ENCODE peak calls at places on chromosome 6, in four cellular contexts. One of them, this sample, is unnamed.

GRCh38 chr6:79868098-79868722 is 79.1 kb downstream of the ELOVL4 start:
- DNase-seq in H1: no peak
- DNase-seq in HepG2: peak; percentile 54
- DNase-seq in GM12878: peak; percentile 20
- DNase-seq in this sample: peak; percentile 61

GRCh38 chr6:38495922-38496635 is 143.7 kb downstream of the BTBD9 start:
- DNase-seq in H1: no peak
- DNase-seq in HepG2: no peak
- DNase-seq in GM12878: no peak
- DNase-seq in this sample: no peak

GRCh38 chr6:53233309-53233708 is 84.7 kb upstream of the GCM1 start:
- DNase-seq in H1: no peak
- DNase-seq in HepG2: no peak
- DNase-seq in GM12878: no peak
- DNase-seq in this sample: no peak

GRCh38 chr6:116229287-116229913 is 24.5 kb downstream of the TSPYL4 start:
- DNase-seq in H1: peak; percentile 71
- DNase-seq in HepG2: no peak
- DNase-seq in GM12878: no peak
- DNase-seq in this sample: peak; percentile 42

GRCh38 chr6:70524721-70525286 is 41.9 kb upstream of the SDHAF4 start:
- DNase-seq in H1: no peak
- DNase-seq in HepG2: no peak
- DNase-seq in GM12878: no peak
- DNase-seq in this sample: no peak

GRCh38 chr6:145241039-145241438 is 494.3 kb downstream of the EPM2A start:
- DNase-seq in H1: no peak
- DNase-seq in HepG2: peak; percentile 26
- DNase-seq in GM12878: no peak
- DNase-seq in this sample: no peak

GRCh38 chr6:5246141-5246869 is 14.4 kb downstream of the LYRM4 start:
- DNase-seq in H1: no peak
- DNase-seq in HepG2: no peak
- DNase-seq in GM12878: no peak
- DNase-seq in this sample: no peak

GRCh38 chr6:166375013-166375412 is 7.7 kb downstream of the MPC1 start:
- DNase-seq in H1: no peak
- DNase-seq in HepG2: no peak
- DNase-seq in GM12878: no peak
- DNase-seq in this sample: no peak

GRCh38 chr6:12033770-12034169 is 21.7 kb downstream of the HIVEP1 start:
- DNase-seq in H1: no peak
- DNase-seq in HepG2: no peak
- DNase-seq in GM12878: no peak
- DNase-seq in this sample: no peak

GRCh38 chr6:16430661-16431089 is 192.3 kb downstream of the GMPR start:
- DNase-seq in H1: no peak
- DNase-seq in HepG2: peak; percentile 75
- DNase-seq in GM12878: no peak
- DNase-seq in this sample: no peak

GRCh38 chr6:129776542-129776941 is 66.6 kb upstream of the ARHGAP18 start:
- DNase-seq in H1: no peak
- DNase-seq in HepG2: no peak
- DNase-seq in GM12878: no peak
- DNase-seq in this sample: no peak

GRCh38 chr6:129773304-129773703 is 63.3 kb upstream of the ARHGAP18 start:
- DNase-seq in H1: no peak
- DNase-seq in HepG2: no peak
- DNase-seq in GM12878: no peak
- DNase-seq in this sample: no peak

GRCh38 chr6:129778793-129779192 is 68.8 kb upstream of the ARHGAP18 start:
- DNase-seq in H1: no peak
- DNase-seq in HepG2: no peak
- DNase-seq in GM12878: no peak
- DNase-seq in this sample: no peak

DNA sequence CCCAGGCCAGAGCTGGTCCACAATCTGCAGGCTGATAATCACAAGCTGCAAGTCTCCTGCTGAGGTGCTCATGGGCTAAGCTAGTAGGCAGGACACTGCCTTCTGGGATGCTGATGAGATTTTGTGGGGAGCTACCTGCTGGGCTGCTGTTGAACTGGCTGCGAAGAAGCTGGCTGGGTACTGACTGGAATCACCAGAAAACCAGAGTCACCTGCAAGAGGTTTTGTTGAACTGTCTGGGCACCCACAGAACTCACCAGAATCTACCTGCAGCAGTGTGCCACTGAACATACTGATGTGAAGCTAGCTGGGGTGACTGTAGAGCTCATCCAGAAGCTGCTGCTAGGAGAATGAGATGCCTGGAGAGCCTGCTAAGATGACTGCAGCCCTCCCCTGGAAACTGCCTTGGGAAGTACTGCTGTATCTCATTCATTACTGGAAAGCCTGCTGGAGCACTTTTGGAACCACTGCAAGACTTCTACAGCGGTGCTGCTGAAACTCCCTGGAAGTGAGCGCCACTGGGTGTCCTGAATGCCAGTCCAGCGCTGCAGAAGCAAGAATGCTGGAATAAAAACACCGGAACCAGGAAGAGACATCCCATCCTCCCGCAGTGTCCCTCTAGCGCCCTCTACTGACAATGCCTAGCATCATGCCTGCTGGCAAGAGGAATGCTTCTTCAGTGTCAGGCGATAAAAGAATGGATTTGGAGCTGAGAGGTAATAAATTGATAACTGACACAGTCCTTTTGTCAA is 64.9 kb upstream of the ARHGAP18 start:
- DNase-seq in H1: peak; percentile 54
- DNase-seq in HepG2: peak; percentile 85
- DNase-seq in GM12878: no peak
- DNase-seq in this sample: peak; percentile 88
- TF ChIP-seq SP1 in H1: no peak
- TF ChIP-seq SP1 in HepG2: no peak
- TF ChIP-seq SP1 in GM12878: no peak
- TF ChIP-seq SP1 in this sample: no peak

GRCh38 chr6:76681781-76682180 is 609.3 kb upstream of the IMPG1 start:
- DNase-seq in H1: no peak
- DNase-seq in HepG2: no peak
- DNase-seq in GM12878: no peak
- DNase-seq in this sample: no peak
- TF ChIP-seq SUZ12 in H1: no peak
- TF ChIP-seq SUZ12 in HepG2: no peak
- TF ChIP-seq SUZ12 in GM12878: no peak
- TF ChIP-seq SUZ12 in this sample: no peak

GRCh38 chr6:138645976-138646640 is 127.5 kb upstream of the CCDC28A start:
- DNase-seq in H1: no peak
- DNase-seq in HepG2: no peak
- DNase-seq in GM12878: no peak
- DNase-seq in this sample: no peak
- TF ChIP-seq SP1 in H1: no peak
- TF ChIP-seq SP1 in HepG2: no peak
- TF ChIP-seq SP1 in GM12878: no peak
- TF ChIP-seq SP1 in this sample: no peak

GRCh38 chr6:106253731-106254130 is 71.8 kb downstream of the ATG5 start:
- DNase-seq in H1: no peak
- DNase-seq in HepG2: no peak
- DNase-seq in GM12878: no peak
- DNase-seq in this sample: no peak
- TF ChIP-seq SUZ12 in H1: no peak
- TF ChIP-seq SUZ12 in HepG2: no peak
- TF ChIP-seq SUZ12 in GM12878: no peak
- TF ChIP-seq SUZ12 in this sample: no peak

GRCh38 chr6:36738108-36738507 is 40.5 kb downstream of the RAB44 start:
- DNase-seq in H1: no peak
- DNase-seq in HepG2: no peak
- DNase-seq in GM12878: no peak
- DNase-seq in this sample: no peak
- TF ChIP-seq SP1 in H1: no peak
- TF ChIP-seq SP1 in HepG2: no peak
- TF ChIP-seq SP1 in GM12878: no peak
- TF ChIP-seq SP1 in this sample: no peak

This sample was measured in HEK293T.